ENCODE peak calls at places on chromosomes 11 and 22, in eight cellular contexts. One of them, this sample, is unnamed.

GRCh38 chr11:92423133-92423532 is 198.5 kb downstream of the FAT3 start:
- DNase-seq in stimulated activated CD8-positive, alpha-beta memory T cell treated with anti-CD3 and anti-CD28 coated beads, Interleukin-15, amount 100 ng/mL, for 4 hours: no peak
- DNase-seq in activated CD4-positive, CD25-positive, alpha-beta regulatory T cell treated with anti-CD3 and anti-CD28 coated beads, Interleukin-2, amount 50 U/mL, for 16 hours: no peak
- DNase-seq in type B pancreatic cell: no peak
- DNase-seq in anterior cingulate cortex: no peak
- DNase-seq in AG04450: no peak
- DNase-seq in T-cell: no peak
- DNase-seq in activated CD4-positive, alpha-beta memory T cell treated with anti-CD3 and anti-CD28 coated beads, Interleukin-2, amount 10 ng/mL, durations not matched to agents 7 days and 5 days: no peak
- DNase-seq in this sample: no peak

GRCh38 chr11:17267576-17267975 is 9.0 kb upstream of the NUCB2 start:
- DNase-seq in stimulated activated CD8-positive, alpha-beta memory T cell treated with anti-CD3 and anti-CD28 coated beads, Interleukin-15, amount 100 ng/mL, for 4 hours: no peak
- DNase-seq in activated CD4-positive, CD25-positive, alpha-beta regulatory T cell treated with anti-CD3 and anti-CD28 coated beads, Interleukin-2, amount 50 U/mL, for 16 hours: no peak
- DNase-seq in type B pancreatic cell: no peak
- DNase-seq in anterior cingulate cortex: no peak
- DNase-seq in AG04450: no peak
- DNase-seq in T-cell: no peak
- DNase-seq in activated CD4-positive, alpha-beta memory T cell treated with anti-CD3 and anti-CD28 coated beads, Interleukin-2, amount 10 ng/mL, durations not matched to agents 7 days and 5 days: no peak
- DNase-seq in this sample: no peak

GRCh38 chr11:61905801-61906521 is 11.4 kb downstream of the RAB3IL1 start:
- DNase-seq in stimulated activated CD8-positive, alpha-beta memory T cell treated with anti-CD3 and anti-CD28 coated beads, Interleukin-15, amount 100 ng/mL, for 4 hours: no peak
- DNase-seq in activated CD4-positive, CD25-positive, alpha-beta regulatory T cell treated with anti-CD3 and anti-CD28 coated beads, Interleukin-2, amount 50 U/mL, for 16 hours: no peak
- DNase-seq in type B pancreatic cell: no peak
- DNase-seq in anterior cingulate cortex: no peak
- DNase-seq in AG04450: no peak
- DNase-seq in T-cell: no peak
- DNase-seq in activated CD4-positive, alpha-beta memory T cell treated with anti-CD3 and anti-CD28 coated beads, Interleukin-2, amount 10 ng/mL, durations not matched to agents 7 days and 5 days: no peak
- DNase-seq in this sample: no peak

GRCh38 chr11:21986361-21986760 is 206.5 kb upstream of the ANO5 start:
- DNase-seq in stimulated activated CD8-positive, alpha-beta memory T cell treated with anti-CD3 and anti-CD28 coated beads, Interleukin-15, amount 100 ng/mL, for 4 hours: no peak
- DNase-seq in activated CD4-positive, CD25-positive, alpha-beta regulatory T cell treated with anti-CD3 and anti-CD28 coated beads, Interleukin-2, amount 50 U/mL, for 16 hours: no peak
- DNase-seq in type B pancreatic cell: no peak
- DNase-seq in anterior cingulate cortex: no peak
- DNase-seq in AG04450: no peak
- DNase-seq in T-cell: no peak
- DNase-seq in activated CD4-positive, alpha-beta memory T cell treated with anti-CD3 and anti-CD28 coated beads, Interleukin-2, amount 10 ng/mL, durations not matched to agents 7 days and 5 days: no peak
- DNase-seq in this sample: no peak

GRCh38 chr22:17093081-17093480 is 8.3 kb downstream of the IL17RA start:
- DNase-seq in stimulated activated CD8-positive, alpha-beta memory T cell treated with anti-CD3 and anti-CD28 coated beads, Interleukin-15, amount 100 ng/mL, for 4 hours: no peak
- DNase-seq in activated CD4-positive, CD25-positive, alpha-beta regulatory T cell treated with anti-CD3 and anti-CD28 coated beads, Interleukin-2, amount 50 U/mL, for 16 hours: no peak
- DNase-seq in type B pancreatic cell: no peak
- DNase-seq in anterior cingulate cortex: no peak
- DNase-seq in AG04450: no peak
- DNase-seq in T-cell: no peak
- DNase-seq in activated CD4-positive, alpha-beta memory T cell treated with anti-CD3 and anti-CD28 coated beads, Interleukin-2, amount 10 ng/mL, durations not matched to agents 7 days and 5 days: no peak
- DNase-seq in this sample: no peak

GRCh38 chr22:48491451-48491941 is 1336.2 kb downstream of the BRD1 start:
- DNase-seq in stimulated activated CD8-positive, alpha-beta memory T cell treated with anti-CD3 and anti-CD28 coated beads, Interleukin-15, amount 100 ng/mL, for 4 hours: no peak
- DNase-seq in activated CD4-positive, CD25-positive, alpha-beta regulatory T cell treated with anti-CD3 and anti-CD28 coated beads, Interleukin-2, amount 50 U/mL, for 16 hours: no peak
- DNase-seq in type B pancreatic cell: peak; percentile 57
- DNase-seq in anterior cingulate cortex: no peak
- DNase-seq in AG04450: no peak
- DNase-seq in T-cell: no peak
- DNase-seq in activated CD4-positive, alpha-beta memory T cell treated with anti-CD3 and anti-CD28 coated beads, Interleukin-2, amount 10 ng/mL, durations not matched to agents 7 days and 5 days: no peak
- DNase-seq in this sample: no peak

GRCh38 chr11:11973361-11973800 is 35.0 kb downstream of the DKK3 start:
- DNase-seq in stimulated activated CD8-positive, alpha-beta memory T cell treated with anti-CD3 and anti-CD28 coated beads, Interleukin-15, amount 100 ng/mL, for 4 hours: no peak
- DNase-seq in activated CD4-positive, CD25-positive, alpha-beta regulatory T cell treated with anti-CD3 and anti-CD28 coated beads, Interleukin-2, amount 50 U/mL, for 16 hours: no peak
- DNase-seq in type B pancreatic cell: peak; percentile 50
- DNase-seq in anterior cingulate cortex: peak; percentile 85
- DNase-seq in AG04450: no peak
- DNase-seq in T-cell: no peak
- DNase-seq in activated CD4-positive, alpha-beta memory T cell treated with anti-CD3 and anti-CD28 coated beads, Interleukin-2, amount 10 ng/mL, durations not matched to agents 7 days and 5 days: no peak
- DNase-seq in this sample: peak; percentile 50

GRCh38 chr11:126190792-126191191 is 20.7 kb downstream of the RPUSD4 start:
- DNase-seq in stimulated activated CD8-positive, alpha-beta memory T cell treated with anti-CD3 and anti-CD28 coated beads, Interleukin-15, amount 100 ng/mL, for 4 hours: no peak
- DNase-seq in activated CD4-positive, CD25-positive, alpha-beta regulatory T cell treated with anti-CD3 and anti-CD28 coated beads, Interleukin-2, amount 50 U/mL, for 16 hours: no peak
- DNase-seq in type B pancreatic cell: no peak
- DNase-seq in anterior cingulate cortex: no peak
- DNase-seq in AG04450: no peak
- DNase-seq in T-cell: no peak
- DNase-seq in activated CD4-positive, alpha-beta memory T cell treated with anti-CD3 and anti-CD28 coated beads, Interleukin-2, amount 10 ng/mL, durations not matched to agents 7 days and 5 days: no peak
- DNase-seq in this sample: no peak

GRCh38 chr11:86592047-86592564 is 80.3 kb downstream of the ME3 start:
- DNase-seq in stimulated activated CD8-positive, alpha-beta memory T cell treated with anti-CD3 and anti-CD28 coated beads, Interleukin-15, amount 100 ng/mL, for 4 hours: no peak
- DNase-seq in activated CD4-positive, CD25-positive, alpha-beta regulatory T cell treated with anti-CD3 and anti-CD28 coated beads, Interleukin-2, amount 50 U/mL, for 16 hours: no peak
- DNase-seq in type B pancreatic cell: no peak
- DNase-seq in anterior cingulate cortex: no peak
- DNase-seq in AG04450: no peak
- DNase-seq in T-cell: no peak
- DNase-seq in activated CD4-positive, alpha-beta memory T cell treated with anti-CD3 and anti-CD28 coated beads, Interleukin-2, amount 10 ng/mL, durations not matched to agents 7 days and 5 days: no peak
- DNase-seq in this sample: peak; percentile 46

GRCh38 chr11:590997-591396 is 14.7 kb downstream of the PHRF1 start:
- DNase-seq in stimulated activated CD8-positive, alpha-beta memory T cell treated with anti-CD3 and anti-CD28 coated beads, Interleukin-15, amount 100 ng/mL, for 4 hours: no peak
- DNase-seq in activated CD4-positive, CD25-positive, alpha-beta regulatory T cell treated with anti-CD3 and anti-CD28 coated beads, Interleukin-2, amount 50 U/mL, for 16 hours: no peak
- DNase-seq in type B pancreatic cell: no peak
- DNase-seq in anterior cingulate cortex: no peak
- DNase-seq in AG04450: no peak
- DNase-seq in T-cell: no peak
- DNase-seq in activated CD4-positive, alpha-beta memory T cell treated with anti-CD3 and anti-CD28 coated beads, Interleukin-2, amount 10 ng/mL, durations not matched to agents 7 days and 5 days: no peak
- DNase-seq in this sample: no peak

GRCh38 chr11:11027271-11027670 is 169.4 kb upstream of the ZBED5 start:
- DNase-seq in stimulated activated CD8-positive, alpha-beta memory T cell treated with anti-CD3 and anti-CD28 coated beads, Interleukin-15, amount 100 ng/mL, for 4 hours: no peak
- DNase-seq in activated CD4-positive, CD25-positive, alpha-beta regulatory T cell treated with anti-CD3 and anti-CD28 coated beads, Interleukin-2, amount 50 U/mL, for 16 hours: no peak
- DNase-seq in type B pancreatic cell: no peak
- DNase-seq in anterior cingulate cortex: no peak
- DNase-seq in AG04450: no peak
- DNase-seq in T-cell: no peak
- DNase-seq in activated CD4-positive, alpha-beta memory T cell treated with anti-CD3 and anti-CD28 coated beads, Interleukin-2, amount 10 ng/mL, durations not matched to agents 7 days and 5 days: no peak
- DNase-seq in this sample: peak; percentile 59

GRCh38 chr11:32088117-32088941 is 2.5 kb upstream of the RCN1 start:
- DNase-seq in stimulated activated CD8-positive, alpha-beta memory T cell treated with anti-CD3 and anti-CD28 coated beads, Interleukin-15, amount 100 ng/mL, for 4 hours: no peak
- DNase-seq in activated CD4-positive, CD25-positive, alpha-beta regulatory T cell treated with anti-CD3 and anti-CD28 coated beads, Interleukin-2, amount 50 U/mL, for 16 hours: no peak
- DNase-seq in type B pancreatic cell: no peak
- DNase-seq in anterior cingulate cortex: no peak
- DNase-seq in AG04450: peak; percentile 62
- DNase-seq in T-cell: no peak
- DNase-seq in activated CD4-positive, alpha-beta memory T cell treated with anti-CD3 and anti-CD28 coated beads, Interleukin-2, amount 10 ng/mL, durations not matched to agents 7 days and 5 days: no peak
- DNase-seq in this sample: peak; percentile 73

GRCh38 chr11:21659961-21660360 is 532.9 kb upstream of the ANO5 start:
- DNase-seq in stimulated activated CD8-positive, alpha-beta memory T cell treated with anti-CD3 and anti-CD28 coated beads, Interleukin-15, amount 100 ng/mL, for 4 hours: no peak
- DNase-seq in activated CD4-positive, CD25-positive, alpha-beta regulatory T cell treated with anti-CD3 and anti-CD28 coated beads, Interleukin-2, amount 50 U/mL, for 16 hours: no peak
- DNase-seq in type B pancreatic cell: no peak
- DNase-seq in anterior cingulate cortex: no peak
- DNase-seq in AG04450: no peak
- DNase-seq in T-cell: no peak
- DNase-seq in activated CD4-positive, alpha-beta memory T cell treated with anti-CD3 and anti-CD28 coated beads, Interleukin-2, amount 10 ng/mL, durations not matched to agents 7 days and 5 days: no peak
- DNase-seq in this sample: no peak

GRCh38 chr11:64358907-64359711 is at the start of gene RPS6KA4:
- DNase-seq in stimulated activated CD8-positive, alpha-beta memory T cell treated with anti-CD3 and anti-CD28 coated beads, Interleukin-15, amount 100 ng/mL, for 4 hours: no peak
- DNase-seq in activated CD4-positive, CD25-positive, alpha-beta regulatory T cell treated with anti-CD3 and anti-CD28 coated beads, Interleukin-2, amount 50 U/mL, for 16 hours: no peak
- DNase-seq in type B pancreatic cell: no peak
- DNase-seq in anterior cingulate cortex: peak; percentile 45
- DNase-seq in AG04450: no peak
- DNase-seq in T-cell: peak; percentile 38
- DNase-seq in activated CD4-positive, alpha-beta memory T cell treated with anti-CD3 and anti-CD28 coated beads, Interleukin-2, amount 10 ng/mL, durations not matched to agents 7 days and 5 days: peak; percentile 65
- DNase-seq in this sample: no peak

GRCh38 chr22:33867118-33867863 is 53.0 kb downstream of the LARGE1 start:
- DNase-seq in stimulated activated CD8-positive, alpha-beta memory T cell treated with anti-CD3 and anti-CD28 coated beads, Interleukin-15, amount 100 ng/mL, for 4 hours: no peak
- DNase-seq in activated CD4-positive, CD25-positive, alpha-beta regulatory T cell treated with anti-CD3 and anti-CD28 coated beads, Interleukin-2, amount 50 U/mL, for 16 hours: no peak
- DNase-seq in type B pancreatic cell: no peak
- DNase-seq in anterior cingulate cortex: no peak
- DNase-seq in AG04450: no peak
- DNase-seq in T-cell: no peak
- DNase-seq in activated CD4-positive, alpha-beta memory T cell treated with anti-CD3 and anti-CD28 coated beads, Interleukin-2, amount 10 ng/mL, durations not matched to agents 7 days and 5 days: no peak
- DNase-seq in this sample: no peak

GRCh38 chr22:29340566-29340965 is 25.1 kb upstream of the RASL10A start:
- DNase-seq in stimulated activated CD8-positive, alpha-beta memory T cell treated with anti-CD3 and anti-CD28 coated beads, Interleukin-15, amount 100 ng/mL, for 4 hours: no peak
- DNase-seq in activated CD4-positive, CD25-positive, alpha-beta regulatory T cell treated with anti-CD3 and anti-CD28 coated beads, Interleukin-2, amount 50 U/mL, for 16 hours: no peak
- DNase-seq in type B pancreatic cell: no peak
- DNase-seq in anterior cingulate cortex: no peak
- DNase-seq in AG04450: no peak
- DNase-seq in T-cell: no peak
- DNase-seq in activated CD4-positive, alpha-beta memory T cell treated with anti-CD3 and anti-CD28 coated beads, Interleukin-2, amount 10 ng/mL, durations not matched to agents 7 days and 5 days: no peak
- DNase-seq in this sample: no peak

GRCh38 chr11:86484164-86484794 is 109.6 kb downstream of the CCDC81 start:
- DNase-seq in stimulated activated CD8-positive, alpha-beta memory T cell treated with anti-CD3 and anti-CD28 coated beads, Interleukin-15, amount 100 ng/mL, for 4 hours: no peak
- DNase-seq in activated CD4-positive, CD25-positive, alpha-beta regulatory T cell treated with anti-CD3 and anti-CD28 coated beads, Interleukin-2, amount 50 U/mL, for 16 hours: no peak
- DNase-seq in type B pancreatic cell: no peak
- DNase-seq in anterior cingulate cortex: no peak
- DNase-seq in AG04450: peak; percentile 96
- DNase-seq in T-cell: no peak
- DNase-seq in activated CD4-positive, alpha-beta memory T cell treated with anti-CD3 and anti-CD28 coated beads, Interleukin-2, amount 10 ng/mL, durations not matched to agents 7 days and 5 days: no peak
- DNase-seq in this sample: peak; percentile 98

GRCh38 chr11:64400096-64400495 is 41.1 kb downstream of the RPS6KA4 start:
- DNase-seq in stimulated activated CD8-positive, alpha-beta memory T cell treated with anti-CD3 and anti-CD28 coated beads, Interleukin-15, amount 100 ng/mL, for 4 hours: no peak
- DNase-seq in activated CD4-positive, CD25-positive, alpha-beta regulatory T cell treated with anti-CD3 and anti-CD28 coated beads, Interleukin-2, amount 50 U/mL, for 16 hours: no peak
- DNase-seq in type B pancreatic cell: no peak
- DNase-seq in anterior cingulate cortex: no peak
- DNase-seq in AG04450: no peak
- DNase-seq in T-cell: no peak
- DNase-seq in activated CD4-positive, alpha-beta memory T cell treated with anti-CD3 and anti-CD28 coated beads, Interleukin-2, amount 10 ng/mL, durations not matched to agents 7 days and 5 days: no peak
- DNase-seq in this sample: no peak

GRCh38 chr22:38203090-38203810 is 1.5 kb downstream of the MAFF start:
- DNase-seq in stimulated activated CD8-positive, alpha-beta memory T cell treated with anti-CD3 and anti-CD28 coated beads, Interleukin-15, amount 100 ng/mL, for 4 hours: no peak
- DNase-seq in activated CD4-positive, CD25-positive, alpha-beta regulatory T cell treated with anti-CD3 and anti-CD28 coated beads, Interleukin-2, amount 50 U/mL, for 16 hours: no peak
- DNase-seq in type B pancreatic cell: peak; percentile 70
- DNase-seq in anterior cingulate cortex: no peak
- DNase-seq in AG04450: no peak
- DNase-seq in T-cell: peak; percentile 25
- DNase-seq in activated CD4-positive, alpha-beta memory T cell treated with anti-CD3 and anti-CD28 coated beads, Interleukin-2, amount 10 ng/mL, durations not matched to agents 7 days and 5 days: peak; percentile 65
- DNase-seq in this sample: no peak

GRCh38 chr11:60859616-60860250 is 4.0 kb upstream of the PTGDR2 start:
- DNase-seq in stimulated activated CD8-positive, alpha-beta memory T cell treated with anti-CD3 and anti-CD28 coated beads, Interleukin-15, amount 100 ng/mL, for 4 hours: no peak
- DNase-seq in activated CD4-positive, CD25-positive, alpha-beta regulatory T cell treated with anti-CD3 and anti-CD28 coated beads, Interleukin-2, amount 50 U/mL, for 16 hours: no peak
- DNase-seq in type B pancreatic cell: no peak
- DNase-seq in anterior cingulate cortex: peak; percentile 67
- DNase-seq in AG04450: no peak
- DNase-seq in T-cell: no peak
- DNase-seq in activated CD4-positive, alpha-beta memory T cell treated with anti-CD3 and anti-CD28 coated beads, Interleukin-2, amount 10 ng/mL, durations not matched to agents 7 days and 5 days: no peak
- DNase-seq in this sample: no peak

GRCh38 chr11:10975287-10975721 is 117.5 kb upstream of the ZBED5 start:
- DNase-seq in stimulated activated CD8-positive, alpha-beta memory T cell treated with anti-CD3 and anti-CD28 coated beads, Interleukin-15, amount 100 ng/mL, for 4 hours: no peak
- DNase-seq in activated CD4-positive, CD25-positive, alpha-beta regulatory T cell treated with anti-CD3 and anti-CD28 coated beads, Interleukin-2, amount 50 U/mL, for 16 hours: no peak
- DNase-seq in type B pancreatic cell: no peak
- DNase-seq in anterior cingulate cortex: no peak
- DNase-seq in AG04450: no peak
- DNase-seq in T-cell: no peak
- DNase-seq in activated CD4-positive, alpha-beta memory T cell treated with anti-CD3 and anti-CD28 coated beads, Interleukin-2, amount 10 ng/mL, durations not matched to agents 7 days and 5 days: no peak
- DNase-seq in this sample: no peak

GRCh38 chr11:19571906-19572305 is 140.7 kb upstream of the NAV2 start:
- DNase-seq in stimulated activated CD8-positive, alpha-beta memory T cell treated with anti-CD3 and anti-CD28 coated beads, Interleukin-15, amount 100 ng/mL, for 4 hours: no peak
- DNase-seq in activated CD4-positive, CD25-positive, alpha-beta regulatory T cell treated with anti-CD3 and anti-CD28 coated beads, Interleukin-2, amount 50 U/mL, for 16 hours: no peak
- DNase-seq in type B pancreatic cell: no peak
- DNase-seq in anterior cingulate cortex: no peak
- DNase-seq in AG04450: no peak
- DNase-seq in T-cell: no peak
- DNase-seq in activated CD4-positive, alpha-beta memory T cell treated with anti-CD3 and anti-CD28 coated beads, Interleukin-2, amount 10 ng/mL, durations not matched to agents 7 days and 5 days: no peak
- DNase-seq in this sample: no peak

GRCh38 chr22:40406063-40406890 is 35.9 kb downstream of the SGSM3 start:
- DNase-seq in stimulated activated CD8-positive, alpha-beta memory T cell treated with anti-CD3 and anti-CD28 coated beads, Interleukin-15, amount 100 ng/mL, for 4 hours: no peak
- DNase-seq in activated CD4-positive, CD25-positive, alpha-beta regulatory T cell treated with anti-CD3 and anti-CD28 coated beads, Interleukin-2, amount 50 U/mL, for 16 hours: no peak
- DNase-seq in type B pancreatic cell: no peak
- DNase-seq in anterior cingulate cortex: no peak
- DNase-seq in AG04450: no peak
- DNase-seq in T-cell: no peak
- DNase-seq in activated CD4-positive, alpha-beta memory T cell treated with anti-CD3 and anti-CD28 coated beads, Interleukin-2, amount 10 ng/mL, durations not matched to agents 7 days and 5 days: no peak
- DNase-seq in this sample: no peak

GRCh38 chr11:76859708-76860233 is 947 bp upstream of the ACER3 start:
- DNase-seq in stimulated activated CD8-positive, alpha-beta memory T cell treated with anti-CD3 and anti-CD28 coated beads, Interleukin-15, amount 100 ng/mL, for 4 hours: no peak
- DNase-seq in activated CD4-positive, CD25-positive, alpha-beta regulatory T cell treated with anti-CD3 and anti-CD28 coated beads, Interleukin-2, amount 50 U/mL, for 16 hours: no peak
- DNase-seq in type B pancreatic cell: no peak
- DNase-seq in anterior cingulate cortex: no peak
- DNase-seq in AG04450: no peak
- DNase-seq in T-cell: no peak
- DNase-seq in activated CD4-positive, alpha-beta memory T cell treated with anti-CD3 and anti-CD28 coated beads, Interleukin-2, amount 10 ng/mL, durations not matched to agents 7 days and 5 days: no peak
- DNase-seq in this sample: no peak

GRCh38 chr11:118572914-118573550 is 823 bp downstream of the ARCN1 start:
- DNase-seq in stimulated activated CD8-positive, alpha-beta memory T cell treated with anti-CD3 and anti-CD28 coated beads, Interleukin-15, amount 100 ng/mL, for 4 hours: no peak
- DNase-seq in activated CD4-positive, CD25-positive, alpha-beta regulatory T cell treated with anti-CD3 and anti-CD28 coated beads, Interleukin-2, amount 50 U/mL, for 16 hours: no peak
- DNase-seq in type B pancreatic cell: peak; percentile 51
- DNase-seq in anterior cingulate cortex: peak; percentile 16
- DNase-seq in AG04450: no peak
- DNase-seq in T-cell: no peak
- DNase-seq in activated CD4-positive, alpha-beta memory T cell treated with anti-CD3 and anti-CD28 coated beads, Interleukin-2, amount 10 ng/mL, durations not matched to agents 7 days and 5 days: peak; percentile 36
- DNase-seq in this sample: no peak

GRCh38 chr11:44529895-44530412 is 35.5 kb upstream of the CD82 start:
- DNase-seq in stimulated activated CD8-positive, alpha-beta memory T cell treated with anti-CD3 and anti-CD28 coated beads, Interleukin-15, amount 100 ng/mL, for 4 hours: no peak
- DNase-seq in activated CD4-positive, CD25-positive, alpha-beta regulatory T cell treated with anti-CD3 and anti-CD28 coated beads, Interleukin-2, amount 50 U/mL, for 16 hours: no peak
- DNase-seq in type B pancreatic cell: no peak
- DNase-seq in anterior cingulate cortex: no peak
- DNase-seq in AG04450: no peak
- DNase-seq in T-cell: no peak
- DNase-seq in activated CD4-positive, alpha-beta memory T cell treated with anti-CD3 and anti-CD28 coated beads, Interleukin-2, amount 10 ng/mL, durations not matched to agents 7 days and 5 days: no peak
- DNase-seq in this sample: no peak

GRCh38 chr11:45035440-45035839 is 84.8 kb upstream of the TP53I11 start:
- DNase-seq in stimulated activated CD8-positive, alpha-beta memory T cell treated with anti-CD3 and anti-CD28 coated beads, Interleukin-15, amount 100 ng/mL, for 4 hours: no peak
- DNase-seq in activated CD4-positive, CD25-positive, alpha-beta regulatory T cell treated with anti-CD3 and anti-CD28 coated beads, Interleukin-2, amount 50 U/mL, for 16 hours: no peak
- DNase-seq in type B pancreatic cell: no peak
- DNase-seq in anterior cingulate cortex: no peak
- DNase-seq in AG04450: no peak
- DNase-seq in T-cell: no peak
- DNase-seq in activated CD4-positive, alpha-beta memory T cell treated with anti-CD3 and anti-CD28 coated beads, Interleukin-2, amount 10 ng/mL, durations not matched to agents 7 days and 5 days: no peak
- DNase-seq in this sample: no peak

GRCh38 chr11:3838504-3838903 is 2.3 kb downstream of the RHOG start:
- DNase-seq in stimulated activated CD8-positive, alpha-beta memory T cell treated with anti-CD3 and anti-CD28 coated beads, Interleukin-15, amount 100 ng/mL, for 4 hours: no peak
- DNase-seq in activated CD4-positive, CD25-positive, alpha-beta regulatory T cell treated with anti-CD3 and anti-CD28 coated beads, Interleukin-2, amount 50 U/mL, for 16 hours: no peak
- DNase-seq in type B pancreatic cell: no peak
- DNase-seq in anterior cingulate cortex: no peak
- DNase-seq in AG04450: no peak
- DNase-seq in T-cell: no peak
- DNase-seq in activated CD4-positive, alpha-beta memory T cell treated with anti-CD3 and anti-CD28 coated beads, Interleukin-2, amount 10 ng/mL, durations not matched to agents 7 days and 5 days: no peak
- DNase-seq in this sample: no peak

GRCh38 chr11:117866526-117866925 is 9.9 kb downstream of the FXYD6 start:
- DNase-seq in stimulated activated CD8-positive, alpha-beta memory T cell treated with anti-CD3 and anti-CD28 coated beads, Interleukin-15, amount 100 ng/mL, for 4 hours: no peak
- DNase-seq in activated CD4-positive, CD25-positive, alpha-beta regulatory T cell treated with anti-CD3 and anti-CD28 coated beads, Interleukin-2, amount 50 U/mL, for 16 hours: no peak
- DNase-seq in type B pancreatic cell: peak; percentile 31
- DNase-seq in anterior cingulate cortex: peak; percentile 72
- DNase-seq in AG04450: no peak
- DNase-seq in T-cell: no peak
- DNase-seq in activated CD4-positive, alpha-beta memory T cell treated with anti-CD3 and anti-CD28 coated beads, Interleukin-2, amount 10 ng/mL, durations not matched to agents 7 days and 5 days: no peak
- DNase-seq in this sample: no peak

GRCh38 chr11:64762916-64763803 is 3.4 kb upstream of the PYGM start:
- DNase-seq in stimulated activated CD8-positive, alpha-beta memory T cell treated with anti-CD3 and anti-CD28 coated beads, Interleukin-15, amount 100 ng/mL, for 4 hours: no peak
- DNase-seq in activated CD4-positive, CD25-positive, alpha-beta regulatory T cell treated with anti-CD3 and anti-CD28 coated beads, Interleukin-2, amount 50 U/mL, for 16 hours: no peak
- DNase-seq in type B pancreatic cell: no peak
- DNase-seq in anterior cingulate cortex: peak; percentile 32
- DNase-seq in AG04450: no peak
- DNase-seq in T-cell: no peak
- DNase-seq in activated CD4-positive, alpha-beta memory T cell treated with anti-CD3 and anti-CD28 coated beads, Interleukin-2, amount 10 ng/mL, durations not matched to agents 7 days and 5 days: peak; percentile 40
- DNase-seq in this sample: peak; percentile 23